ENCODE peak calls at places on chromosomes 11 and 22, in eight cellular contexts. E is HCT116, C is gastrocnemius medialis, B is heart left ventricle, D is lower leg skin, Y is A549, R is tibial nerve, K is body of pancreas. P is an unnamed sample.

GRCh38 chr11:100932474-100933100 is 197.0 kb downstream of the PGR start:
- DNase-seq in D (no peak), C (no peak), Y (peak), B (no peak), K (no peak), E (peak), R (no peak), P (no peak)

GRCh38 chr11:2306971-2307732 is 5.3 kb downstream of the TSPAN32 start:
- DNase-seq in D (peak), Y (no peak), C (no peak), R (no peak), K (peak), B (no peak), E (no peak), P (no peak)

GRCh38 chr11:12174145-12175143 is 64.1 kb downstream of the MICAL2 start:
- DNase-seq in Y (no peak), E (no peak), B (no peak), C (no peak), K (no peak), R (no peak), D (peak), P (no peak)

GRCh38 chr11:87092159-87092558 is 54.4 kb downstream of the TMEM135 start:
- DNase-seq in B (no peak), C (no peak), E (no peak), Y (no peak), K (no peak), D (no peak), R (no peak), P (no peak)

GRCh38 chr11:119148855-119149370 is at the start of gene ABCG4:
- DNase-seq in C (no peak), K (no peak), R (no peak), D (no peak), Y (no peak), B (peak), E (no peak), P (no peak)

GRCh38 chr22:48402591-48403031 is 1425.1 kb downstream of the BRD1 start:
- DNase-seq in B (no peak), C (no peak), D (peak), Y (no peak), E (no peak), R (no peak), K (no peak), P (no peak)

GRCh38 chr11:47101452-47101851 is 75.2 kb downstream of the ARFGAP2 start:
- DNase-seq in R (no peak), C (no peak), D (no peak), K (no peak), E (no peak), B (no peak), Y (no peak), P (no peak)

GRCh38 chr11:30605036-30605435 is 18.9 kb upstream of the MPPED2 start:
- DNase-seq in K (no peak), Y (no peak), D (no peak), R (no peak), C (no peak), E (no peak), B (no peak), P (no peak)

GRCh38 chr22:49365910-49366309 is 461.8 kb downstream of the BRD1 start:
- DNase-seq in Y (no peak), D (peak), E (no peak), B (no peak), C (no peak), K (no peak), R (no peak), P (no peak)

GRCh38 chr11:130168105-130168504 is 8.5 kb downstream of the ST14 start:
- DNase-seq in E (no peak), D (no peak), C (no peak), Y (no peak), B (no peak), R (no peak), K (no peak), P (peak)

GRCh38 chr11:133605493-133605892 is 73.2 kb upstream of the OPCML start:
- DNase-seq in Y (no peak), E (no peak), K (no peak), C (no peak), B (no peak), R (no peak), D (no peak), P (no peak)

GRCh38 chr11:71322192-71322735 is 69.9 kb upstream of the SHANK2 start:
- DNase-seq in R (no peak), D (peak), Y (no peak), E (no peak), K (peak), B (no peak), C (no peak), P (no peak)

GRCh38 chr11:44648109-44648508 is 78.7 kb upstream of the TSPAN18 start:
- DNase-seq in E (no peak), R (no peak), D (no peak), C (no peak), K (no peak), B (no peak), Y (no peak), P (no peak)

GRCh38 chr11:104609297-104609696 is 289.0 kb downstream of the CASP12 start:
- DNase-seq in C (no peak), K (peak), R (no peak), B (no peak), Y (peak), E (peak), D (no peak), P (peak)

GRCh38 chr22:26287382-26288228 is 118.3 kb downstream of the SEZ6L start:
- DNase-seq in K (no peak), R (no peak), D (no peak), E (no peak), B (no peak), C (no peak), Y (no peak), P (no peak)

GRCh38 chr11:105719073-105719846 is 109.4 kb downstream of the GRIA4 start:
- DNase-seq in Y (peak), C (no peak), B (no peak), R (no peak), E (peak), D (no peak), K (no peak), P (no peak)

GRCh38 chr22:20979243-20979809 is 2.8 kb upstream of the LZTR1 start:
- DNase-seq in B (peak), D (peak), C (no peak), E (no peak), K (peak), Y (no peak), R (no peak), P (peak)

GRCh38 chr11:57761301-57762234 is at the start of gene CTNND1:
- DNase-seq in Y (peak), K (peak), D (peak), C (peak), B (peak), E (peak), R (peak), P (peak)
- TF ChIP-seq POLR2A in Y (peak), K (peak), D (no peak), C (peak), B (no peak), E (peak), R (peak), P (peak)

DNA sequence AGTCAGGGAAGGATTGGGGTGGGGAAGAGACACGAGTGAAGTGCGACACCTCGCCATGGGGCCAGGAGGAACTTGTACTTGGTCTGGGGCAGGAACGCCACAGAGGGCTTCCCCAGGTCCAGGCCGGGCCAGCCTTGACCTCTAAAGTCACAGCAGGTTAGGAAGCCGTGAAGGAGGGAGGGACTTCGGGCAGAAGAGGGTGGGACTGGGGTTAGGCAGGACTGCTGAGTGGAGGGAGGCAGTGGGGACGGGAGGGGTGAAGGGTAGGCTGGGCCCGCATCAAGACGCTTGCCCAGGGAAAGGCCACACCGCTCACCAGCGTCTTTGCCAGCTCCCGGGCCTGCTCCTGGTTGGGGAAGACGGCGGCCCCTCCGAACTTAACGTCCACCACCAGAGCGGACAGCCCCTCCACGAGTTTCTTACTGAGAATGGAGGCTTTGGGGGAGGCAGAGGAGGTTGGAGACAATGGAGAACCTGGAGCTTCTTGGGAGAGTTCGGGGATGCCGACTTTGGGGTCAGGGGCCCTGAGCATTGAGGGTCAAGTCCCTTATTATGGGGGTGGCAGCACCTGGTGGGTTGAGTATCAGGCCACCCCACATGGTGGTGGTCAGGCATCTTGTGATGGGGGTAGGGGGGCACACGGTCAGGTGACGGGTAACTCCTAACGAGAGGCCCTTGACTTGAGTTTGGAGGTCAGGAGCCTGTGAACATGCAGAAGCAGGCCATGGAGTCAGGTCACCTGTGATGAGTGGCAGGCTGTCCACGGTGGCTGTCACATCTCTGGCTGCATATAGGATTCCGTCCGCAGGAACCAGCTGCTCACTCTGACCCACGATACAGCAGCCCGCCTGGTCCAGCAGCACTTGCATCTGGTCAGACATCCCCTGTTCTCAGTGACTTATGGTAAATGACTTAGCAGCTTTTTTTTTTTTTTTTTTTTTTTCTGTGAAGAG is 1.7 kb upstream of the SCO2 start:
- DNase-seq in R (peak), D (peak), C (no peak), E (no peak), Y (peak), K (peak), B (peak), P (peak)
- TF ChIP-seq POLR2A in R (no peak), D (no peak), C (no peak), E (peak), Y (peak), K (no peak), B (no peak), P (peak)

GRCh38 chr11:75475767-75476650 is 43.0 kb upstream of the KLHL35 start:
- DNase-seq in E (no peak), B (peak), D (peak), Y (no peak), C (peak), K (peak), R (peak), P (peak)
- TF ChIP-seq POLR2A in E (no peak), B (no peak), D (no peak), Y (no peak), C (no peak), K (no peak), R (no peak), P (no peak)

DNA sequence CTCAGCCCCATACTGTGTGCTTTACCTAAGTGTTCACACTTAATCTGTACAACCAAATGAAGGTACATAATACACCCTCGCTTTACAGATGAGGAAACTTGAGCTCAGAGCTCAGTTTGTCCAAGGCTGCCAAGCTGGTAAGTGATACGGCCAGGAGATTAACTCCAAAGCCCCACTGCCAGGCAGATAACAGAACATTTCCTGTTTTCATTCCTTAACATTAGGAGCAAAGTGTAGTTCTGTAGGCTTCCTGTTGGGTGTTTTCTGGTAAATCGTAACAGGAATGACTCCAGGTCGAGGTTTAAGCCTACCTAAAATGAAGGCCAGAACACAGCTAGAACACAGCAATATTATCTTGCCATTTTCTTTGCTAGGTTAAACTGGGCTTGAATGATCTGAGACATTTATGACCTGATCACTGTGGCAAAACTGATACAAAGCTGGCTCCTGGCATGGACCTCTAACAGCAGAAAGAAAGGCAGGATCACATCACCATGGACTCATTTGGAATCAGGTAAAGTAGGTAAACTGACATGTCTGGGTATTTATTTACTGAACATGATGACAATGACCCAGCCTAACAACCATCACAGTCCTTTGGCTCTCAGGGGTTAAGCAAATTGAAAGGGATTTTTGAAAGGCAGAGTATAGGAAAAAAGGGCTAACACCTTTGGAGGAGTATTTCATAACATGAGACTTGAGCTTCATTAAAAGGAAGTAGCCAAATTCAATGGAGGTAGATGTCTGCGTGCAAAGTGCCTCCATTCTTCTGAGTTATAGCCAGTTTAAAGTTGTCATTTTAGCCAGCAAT is 3.9 kb upstream of the NUP50 start:
- DNase-seq in Y (peak), D (no peak), E (no peak), R (no peak), C (no peak), B (no peak), K (peak), P (peak)
- TF ChIP-seq POLR2A in Y (no peak), D (no peak), E (no peak), R (no peak), C (no peak), B (no peak), K (no peak), P (no peak)

GRCh38 chr11:45918331-45918941 is 759 bp upstream of the PEX16 start:
- DNase-seq in B (peak), R (peak), Y (peak), E (no peak), D (peak), C (peak), K (peak), P (peak)
- TF ChIP-seq POLR2A in B (no peak), R (peak), Y (peak), E (no peak), D (no peak), C (peak), K (peak), P (peak)

GRCh38 chr11:120811199-120811598 is 212.7 kb upstream of the TBCEL start:
- DNase-seq in R (no peak), C (no peak), D (no peak), K (no peak), E (no peak), B (no peak), Y (no peak), P (peak)
- TF ChIP-seq POLR2A in R (no peak), C (no peak), D (no peak), K (no peak), E (no peak), B (no peak), Y (no peak), P (no peak)

GRCh38 chr22:37953437-37954179 is at the start of the genes C22orf23 and POLR2F:
- DNase-seq in C (peak), B (peak), Y (peak), E (peak), R (peak), D (peak), K (peak), P (peak)
- TF ChIP-seq POLR2A in C (peak), B (no peak), Y (peak), E (peak), R (no peak), D (no peak), K (peak), P (peak)